ENCODE peak calls at places on chromosomes 5 and 9, in nine cellular contexts. Q is AG09309, Z is heart left ventricle, J is SK-N-SH, T is cardiac muscle cell, F is AG04450, G is fibroblast of pulmonary artery, O is GM06990, X is stomach. M is an unnamed sample.

GRCh38 chr5:53571403-53571802 is 11.0 kb downstream of the NDUFS4 start:
- DNase-seq in T (no peak), G (no peak), O (no peak), F (no peak), Z (no peak), J (no peak), Q (no peak), X (no peak), M (no peak)

GRCh38 chr5:157860898-157861894 is 2.3 kb upstream of the CLINT1 start:
- DNase-seq in O (peak; percentile 80), T (no peak), Q (no peak), F (no peak), G (no peak), J (no peak), Z (no peak), X (no peak), M (no peak)

GRCh38 chr5:181217805-181218065 is 5.3 kb upstream of the TRIM41 start:
- DNase-seq in O (no peak), J (no peak), G (no peak), T (no peak), X (no peak), F (no peak), Q (no peak), Z (no peak), M (no peak)

GRCh38 chr5:171355302-171355724 is 32.3 kb upstream of the NPM1 start:
- DNase-seq in J (no peak), T (no peak), Z (no peak), G (no peak), Q (no peak), F (no peak), O (peak; percentile 37), X (no peak), M (no peak)

GRCh38 chr5:52987711-52988329 is 1.3 kb upstream of the ITGA2 start:
- DNase-seq in G (peak; percentile 42), T (no peak), O (no peak), X (no peak), J (no peak), Z (no peak), Q (no peak), F (no peak), M (peak; percentile 64)

GRCh38 chr9:120755827-120756434 is 37.3 kb downstream of the FBXW2 start:
- DNase-seq in J (peak; percentile 86), T (peak; percentile 55), X (peak; percentile 64), O (no peak), F (no peak), Z (no peak), Q (no peak), G (peak; percentile 62), M (peak; percentile 53)

GRCh38 chr9:88477300-88477751 is 57.7 kb upstream of the NXNL2 start:
- DNase-seq in X (no peak), J (no peak), O (no peak), F (peak; percentile 82), T (peak; percentile 81), G (peak; percentile 80), Q (peak; percentile 98), Z (no peak), M (peak; percentile 99)

GRCh38 chr9:117414906-117415583 is at the start of gene ASTN2:
- DNase-seq in Q (no peak), O (peak; percentile 6), T (peak; percentile 12), Z (peak; percentile 27), J (peak; percentile 91), X (no peak), G (no peak), F (no peak), M (no peak)

GRCh38 chr9:128231638-128232568 is 28.7 kb downstream of the DNM1 start:
- DNase-seq in G (no peak), X (no peak), T (no peak), Q (no peak), Z (no peak), J (no peak), O (no peak), F (no peak), M (peak; percentile 40)

GRCh38 chr5:855771-856530 is 5.2 kb upstream of the ZDHHC11 start:
- DNase-seq in O (no peak), G (no peak), Z (peak; percentile 9), X (no peak), T (no peak), Q (no peak), J (no peak), F (no peak), M (no peak)

GRCh38 chr9:120904061-120904998 is 22.3 kb downstream of the TRAF1 start:
- DNase-seq in Q (no peak), G (no peak), O (no peak), Z (no peak), F (no peak), T (no peak), X (no peak), J (no peak), M (no peak)

GRCh38 chr9:128568470-128569083 is 16.2 kb downstream of the SPTAN1 start:
- DNase-seq in T (no peak), Z (no peak), G (no peak), Q (no peak), O (no peak), J (no peak), F (no peak), X (no peak), M (peak; percentile 46)

GRCh38 chr9:13990994-13991393 is 322.9 kb downstream of the NFIB start:
- DNase-seq in Q (no peak), O (no peak), F (no peak), T (no peak), J (no peak), X (no peak), G (no peak), Z (no peak), M (no peak)

GRCh38 chr9:112752334-112753110 is 2.0 kb downstream of the SNX30 start:
- DNase-seq in F (no peak), G (no peak), T (no peak), O (no peak), X (no peak), J (no peak), Q (no peak), Z (no peak), M (no peak)

GRCh38 chr9:98080780-98081179 is 24.2 kb downstream of the NANS start:
- DNase-seq in J (no peak), O (no peak), Q (no peak), G (no peak), F (no peak), T (no peak), Z (no peak), X (no peak), M (no peak)

GRCh38 chr5:132488590-132488989 is 2.0 kb downstream of the IRF1 start:
- DNase-seq in G (no peak), X (no peak), O (no peak), J (no peak), F (no peak), T (no peak), Q (no peak), Z (no peak), M (no peak)

GRCh38 chr5:132489051-132489770 is 1.4 kb downstream of the IRF1 start:
- DNase-seq in O (no peak), F (no peak), G (no peak), Q (no peak), X (peak; percentile 26), Z (peak; percentile 20), J (no peak), T (no peak), M (no peak)

GRCh38 chr5:132490484-132491367 is at the start of gene IRF1:
- DNase-seq in Z (peak; percentile 98), G (peak; percentile 97), Q (peak; percentile 86), O (peak; percentile 99), J (peak; percentile 99), X (peak; percentile 97), F (peak; percentile 84), T (peak; percentile 98), M (peak; percentile 92)

GRCh38 chr5:132491368-132492364 is 1.1 kb upstream of the IRF1 start:
- DNase-seq in X (peak; percentile 27), J (no peak), Q (no peak), O (no peak), T (no peak), F (no peak), G (no peak), Z (no peak), M (no peak)

GRCh38 chr5:132489871-132490483 is 596 bp downstream of the IRF1 start:
- DNase-seq in Q (no peak), O (no peak), X (peak; percentile 69), G (peak; percentile 52), J (peak; percentile 87), T (peak; percentile 57), F (no peak), Z (peak; percentile 65), M (peak; percentile 56)
- TF ChIP-seq CTCF in Q (peak; percentile 21), O (peak; percentile 18), X (no peak), G (peak; percentile 12), J (no peak), T (peak; percentile 16), F (peak; percentile 39), Z (peak; percentile 22), M (no peak)

GRCh38 chr5:2757563-2758311 is 6.3 kb upstream of the IRX2 start:
- DNase-seq in Z (no peak), Q (no peak), G (peak; percentile 81), J (no peak), X (no peak), T (peak; percentile 28), F (no peak), O (no peak), M (peak; percentile 94)

GRCh38 chr5:2756764-2757163 is 5.3 kb upstream of the IRX2 start:
- DNase-seq in J (no peak), X (no peak), T (no peak), O (no peak), G (no peak), Z (no peak), F (no peak), Q (no peak), M (no peak)

GRCh38 chr5:2759696-2760461 is 8.4 kb upstream of the IRX2 start:
- DNase-seq in G (no peak), X (no peak), J (no peak), F (no peak), Z (no peak), T (no peak), Q (no peak), O (no peak), M (no peak)

GRCh38 chr5:2758632-2759031 is 7.2 kb upstream of the IRX2 start:
- DNase-seq in G (no peak), Q (no peak), O (no peak), F (no peak), T (no peak), J (no peak), X (no peak), Z (no peak), M (no peak)

GRCh38 chr5:2759091-2759490 is 7.6 kb upstream of the IRX2 start:
- DNase-seq in T (no peak), X (no peak), O (no peak), G (no peak), J (no peak), Q (no peak), F (no peak), Z (no peak), M (no peak)
- H3K4me3 ChIP-seq in T (no peak overlapping the region), X (no peak overlapping the region), O (no peak overlapping the region), G (no peak overlapping the region), J (no peak overlapping the region), Q (no peak overlapping the region), F (no peak overlapping the region), Z (no peak overlapping the region), M (no peak overlapping the region)

GRCh38 chr5:128135286-128135685 is 51.7 kb downstream of the SLC12A2 start:
- DNase-seq in X (no peak), T (no peak), F (no peak), Q (no peak), O (no peak), Z (no peak), J (no peak), G (no peak), M (peak; percentile 29)
- TF ChIP-seq CTCF in X (no peak), T (no peak), F (no peak), Q (no peak), O (no peak), Z (no peak), J (no peak), G (no peak), M (no peak)

GRCh38 chr5:78287169-78287568 is 7.3 kb downstream of the AP3B1 start:
- DNase-seq in O (no peak), T (no peak), Q (no peak), G (no peak), Z (no peak), F (no peak), X (no peak), J (no peak), M (no peak)
- H3K4me3 ChIP-seq in O (no peak overlapping the region), T (no peak overlapping the region), Q (no peak overlapping the region), G (no peak overlapping the region), Z (no peak overlapping the region), F (no peak overlapping the region), X (no peak overlapping the region), J (no peak overlapping the region), M (no peak overlapping the region)

M was measured in fibroblast of mammary gland.